ENCODE peak calls at places on chromosomes 16 and 17, in seven cellular contexts. P is pancreas, B is AG04450, E is thoracic aorta, H is fibroblast of lung, L is right lobe of liver, J is mucosa of descending colon. Q is an unnamed sample.

GRCh38 chr16:80735846-80736245 is 68.6 kb downstream of the CDYL2 start:
- DNase-seq in P (no peak), B (no peak), E (no peak), H (no peak), L (peak; percentile 40), J (no peak), Q (no peak)

GRCh38 chr17:30112794-30113193 is 3.8 kb upstream of the NSRP1 start:
- DNase-seq in P (no peak), B (no peak), E (no peak), H (no peak), L (no peak), J (no peak), Q (no peak)

GRCh38 chr16:55479560-55480197 is 681 bp downstream of the MMP2 start:
- DNase-seq in P (no peak), B (no peak), E (no peak), H (no peak), L (no peak), J (no peak), Q (no peak)

GRCh38 chr16:84656557-84657130 is 8.3 kb downstream of the KLHL36 start:
- DNase-seq in P (no peak), B (no peak), E (no peak), H (no peak), L (no peak), J (no peak), Q (no peak)

GRCh38 chr17:17063546-17064122 is 21.4 kb downstream of the MPRIP start:
- DNase-seq in P (peak; percentile 47), B (no peak), E (no peak), H (no peak), L (peak; percentile 84), J (no peak), Q (peak; percentile 44)

GRCh38 chr17:7781467-7781866 is 52.5 kb upstream of the KDM6B start:
- DNase-seq in P (no peak), B (no peak), E (no peak), H (peak; percentile 54), L (no peak), J (no peak), Q (peak; percentile 6)

GRCh38 chr17:73228748-73229236 is 32.9 kb downstream of the CPSF4L start:
- DNase-seq in P (peak; percentile 72), B (peak; percentile 69), E (peak; percentile 38), H (peak; percentile 89), L (peak; percentile 56), J (peak; percentile 68), Q (peak; percentile 85)

GRCh38 chr16:79868841-79869240 is 268.3 kb upstream of the MAF start:
- DNase-seq in P (no peak), B (no peak), E (no peak), H (no peak), L (no peak), J (no peak), Q (no peak)

GRCh38 chr17:70144260-70144846 is 25.0 kb upstream of the KCNJ2 start:
- DNase-seq in P (no peak), B (no peak), E (no peak), H (peak; percentile 43), L (no peak), J (no peak), Q (peak; percentile 48)

GRCh38 chr17:4492762-4493561 is 5.7 kb upstream of the SPNS2 start:
- DNase-seq in P (no peak), B (no peak), E (no peak), H (peak; percentile 20), L (peak; percentile 34), J (peak; percentile 85), Q (no peak)

GRCh38 chr17:60087882-60088669 is 9.4 kb upstream of the HEATR6 start:
- DNase-seq in P (peak; percentile 83), B (no peak), E (no peak), H (peak; percentile 72), L (no peak), J (peak; percentile 30), Q (peak; percentile 67)

GRCh38 chr17:48915459-48916282 is 7.5 kb downstream of the UBE2Z start:
- DNase-seq in P (no peak), B (peak; percentile 55), E (no peak), H (peak; percentile 84), L (peak; percentile 42), J (no peak), Q (peak; percentile 84)

GRCh38 chr17:59754547-59754946 is 47.1 kb downstream of the VMP1 start:
- DNase-seq in P (no peak), B (peak; percentile 90), E (no peak), H (peak; percentile 100), L (no peak), J (no peak), Q (peak; percentile 96)

GRCh38 chr16:69834817-69835477 is 72.8 kb downstream of the WWP2 start:
- DNase-seq in P (no peak), B (no peak), E (no peak), H (no peak), L (no peak), J (no peak), Q (no peak)

GRCh38 chr17:47899643-47900042 is 3.6 kb downstream of the SP2 start:
- DNase-seq in P (no peak), B (no peak), E (no peak), H (no peak), L (no peak), J (no peak), Q (no peak)

GRCh38 chr17:47896672-47897490 is 845 bp downstream of the SP2 start:
- DNase-seq in P (no peak), B (no peak), E (no peak), H (peak; percentile 20), L (no peak), J (no peak), Q (peak; percentile 47)

GRCh38 chr17:47895856-47896671 is at the start of gene SP2:
- DNase-seq in P (peak; percentile 100), B (peak; percentile 100), E (peak; percentile 100), H (peak; percentile 100), L (peak; percentile 98), J (peak; percentile 100), Q (peak; percentile 100)

GRCh38 chr17:47898246-47898645 is 2.2 kb downstream of the SP2 start:
- DNase-seq in P (no peak), B (no peak), E (no peak), H (no peak), L (no peak), J (no peak), Q (no peak)

GRCh38 chr17:47897561-47897960 is 1.5 kb downstream of the SP2 start:
- DNase-seq in P (no peak), B (no peak), E (no peak), H (peak; percentile 44), L (no peak), J (no peak), Q (no peak)
- H3K4me3 ChIP-seq in P (no peak overlapping the region), B (no peak overlapping the region), E (peak overlapping the region; percentile 87), H (peak overlapping the region; percentile 95), L (peak overlapping the region; percentile 89), J (no peak overlapping the region), Q (peak overlapping the region; percentile 96)

GRCh38 chr17:2396568-2397246 is 4.2 kb downstream of the MNT start:
- DNase-seq in P (peak; percentile 91), B (peak; percentile 96), E (peak; percentile 93), H (peak; percentile 99), L (peak; percentile 91), J (peak; percentile 89), Q (peak; percentile 97)
- TF ChIP-seq CTCF in P (no peak), B (no peak), E (no peak), H (no peak), L (no peak), J (no peak), Q (no peak)

GRCh38 chr17:79746955-79747507 is 16.3 kb downstream of the ENPP7 start:
- DNase-seq in P (no peak), B (no peak), E (no peak), H (no peak), L (no peak), J (no peak), Q (no peak)
- H3K4me3 ChIP-seq in P (no peak overlapping the region), B (no peak overlapping the region), E (no peak overlapping the region), H (no peak overlapping the region), L (no peak overlapping the region), J (no peak overlapping the region), Q (no peak overlapping the region)

DNA sequence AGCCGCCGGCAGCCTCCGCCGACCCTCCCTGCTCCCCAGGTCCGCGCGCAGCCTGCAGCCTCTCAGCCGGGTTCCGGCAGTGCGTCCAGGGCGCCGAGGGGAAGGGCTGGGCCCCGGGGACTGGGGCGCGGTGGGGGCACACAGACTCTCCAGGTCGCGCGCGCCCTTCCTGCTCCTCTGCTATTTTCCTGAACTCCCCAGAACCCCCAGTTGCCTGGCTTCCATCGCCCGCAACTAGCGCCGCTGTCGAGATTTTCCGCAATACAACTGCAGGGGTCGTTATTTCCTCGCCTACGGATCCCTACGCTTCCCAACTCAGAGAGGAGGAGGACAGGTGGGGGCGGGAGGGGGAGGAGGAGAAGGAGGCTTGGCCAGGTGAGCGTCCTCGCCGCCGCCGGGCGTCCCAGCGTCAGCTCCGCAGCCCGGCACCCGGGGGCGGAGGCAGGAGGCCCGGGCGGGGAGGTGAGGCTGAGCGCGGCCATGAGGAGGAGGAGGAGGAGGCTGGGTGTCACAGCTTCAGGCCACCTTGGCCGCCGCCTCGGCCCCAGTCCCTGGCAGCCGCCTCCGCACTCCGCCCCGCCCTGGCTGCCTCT is at the start of gene CA10:
- DNase-seq in P (no peak), B (no peak), E (no peak), H (no peak), L (no peak), J (no peak), Q (no peak)
- TF ChIP-seq CTCF in P (no peak), B (no peak), E (no peak), H (no peak), L (no peak), J (no peak), Q (no peak)

DNA sequence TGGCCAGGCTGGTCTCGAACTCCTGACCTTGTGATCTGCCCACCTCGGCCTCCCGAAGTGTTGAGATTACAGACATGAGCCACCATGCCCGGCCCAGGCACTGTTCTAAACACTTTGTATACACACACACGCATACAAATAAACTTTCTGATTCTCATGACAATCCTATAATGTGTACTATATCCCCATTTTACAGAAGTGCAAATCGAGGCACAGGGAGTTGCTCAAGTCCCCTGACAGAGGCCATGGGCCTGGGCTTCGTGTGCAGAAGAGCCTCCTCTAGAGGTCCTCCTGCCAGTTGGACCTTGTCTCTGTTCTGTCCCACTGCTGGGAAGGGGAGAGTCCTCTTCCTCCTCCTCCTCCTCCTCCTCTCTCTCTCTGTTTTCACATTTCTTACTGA is 9.9 kb upstream of the GPRC5B start:
- DNase-seq in P (no peak), B (no peak), E (no peak), H (no peak), L (no peak), J (no peak), Q (no peak)
- H3K4me3 ChIP-seq in P (no peak overlapping the region), B (no peak overlapping the region), E (no peak overlapping the region), H (no peak overlapping the region), L (no peak overlapping the region), J (no peak overlapping the region), Q (no peak overlapping the region)

DNA sequence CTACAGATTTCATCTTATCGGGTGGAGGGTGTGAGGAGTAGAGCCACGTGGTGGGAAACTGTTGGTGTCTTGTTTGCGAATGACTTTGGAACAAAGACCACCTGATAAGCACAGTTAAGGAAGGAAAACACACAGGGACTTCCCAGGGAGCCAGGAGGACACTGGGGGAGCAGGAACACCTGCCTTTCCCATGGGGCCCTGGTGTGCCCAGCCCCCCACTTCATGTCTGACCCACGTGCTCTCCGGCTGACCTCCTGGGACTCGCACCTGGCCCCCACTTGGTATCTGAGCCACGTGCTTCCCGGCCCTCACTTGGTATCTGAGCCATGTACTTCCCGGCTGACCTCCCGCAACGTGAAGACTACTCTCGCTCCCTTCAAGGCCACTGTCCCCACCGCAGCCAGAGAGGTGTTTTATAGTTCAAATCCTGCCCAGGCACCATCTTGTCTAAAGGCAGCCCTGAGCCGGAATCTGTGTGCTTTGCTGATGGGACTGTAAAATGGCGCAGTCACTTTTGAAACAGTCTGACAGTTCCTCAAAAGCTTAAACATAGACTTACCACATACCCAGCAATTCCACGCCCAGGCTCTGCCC is 5.4 kb upstream of the CSNK1D start:
- DNase-seq in P (peak; percentile 80), B (no peak), E (no peak), H (no peak), L (no peak), J (no peak), Q (no peak)
- TF ChIP-seq CTCF in P (no peak), B (no peak), E (no peak), H (no peak), L (no peak), J (no peak), Q (no peak)